ENCODE peak calls at places on chromosomes 12 and 14, in four cellular contexts. One of them, this sample, is unnamed.

GRCh38 chr14:94113490-94113889 is 3.0 kb downstream of the IFI27 start:
- DNase-seq in IMR-90: peak
- DNase-seq in osteocyte: no peak
- DNase-seq in coronary artery: peak
- DNase-seq in this sample: peak

GRCh38 chr12:113456199-113456598 is 15.5 kb downstream of the LHX5 start:
- DNase-seq in osteocyte: no peak
- DNase-seq in IMR-90: no peak
- DNase-seq in coronary artery: no peak
- DNase-seq in this sample: no peak

GRCh38 chr14:101556131-101556530 is 5.2 kb upstream of the DIO3 start:
- DNase-seq in coronary artery: no peak
- DNase-seq in IMR-90: no peak
- DNase-seq in osteocyte: no peak
- DNase-seq in this sample: no peak

GRCh38 chr12:116559080-116559329 is 176 bp upstream of the MAP1LC3B2 start:
- DNase-seq in IMR-90: no peak
- DNase-seq in coronary artery: no peak
- DNase-seq in osteocyte: no peak
- DNase-seq in this sample: no peak

GRCh38 chr12:130956009-130956408 is 2.3 kb downstream of the ADGRD1 start:
- DNase-seq in IMR-90: no peak
- DNase-seq in coronary artery: no peak
- DNase-seq in osteocyte: peak
- DNase-seq in this sample: no peak

GRCh38 chr12:45914090-45914489 is 76.3 kb downstream of the SCAF11 start:
- DNase-seq in coronary artery: no peak
- DNase-seq in osteocyte: no peak
- DNase-seq in IMR-90: peak
- DNase-seq in this sample: no peak

GRCh38 chr14:81516941-81517797 is 16.5 kb downstream of the SEL1L start:
- DNase-seq in IMR-90: peak
- DNase-seq in coronary artery: no peak
- DNase-seq in osteocyte: no peak
- DNase-seq in this sample: no peak

GRCh38 chr14:22289570-22289969 is 299.5 kb downstream of the DAD1 start:
- DNase-seq in IMR-90: no peak
- DNase-seq in osteocyte: no peak
- DNase-seq in coronary artery: no peak
- DNase-seq in this sample: no peak

GRCh38 chr12:115421350-115421749 is 737.4 kb upstream of the TBX3 start:
- DNase-seq in IMR-90: no peak
- DNase-seq in osteocyte: no peak
- DNase-seq in coronary artery: no peak
- DNase-seq in this sample: no peak
- TF ChIP-seq CTCF in IMR-90: no peak
- TF ChIP-seq CTCF in osteocyte: no peak
- TF ChIP-seq CTCF in coronary artery: no peak
- TF ChIP-seq CTCF in this sample: no peak

GRCh38 chr14:56280843-56281242 is 162.6 kb downstream of the PELI2 start:
- DNase-seq in IMR-90: no peak
- DNase-seq in osteocyte: no peak
- DNase-seq in coronary artery: no peak
- DNase-seq in this sample: no peak
- TF ChIP-seq CTCF in IMR-90: no peak
- TF ChIP-seq CTCF in osteocyte: peak
- TF ChIP-seq CTCF in coronary artery: no peak
- TF ChIP-seq CTCF in this sample: peak

DNA sequence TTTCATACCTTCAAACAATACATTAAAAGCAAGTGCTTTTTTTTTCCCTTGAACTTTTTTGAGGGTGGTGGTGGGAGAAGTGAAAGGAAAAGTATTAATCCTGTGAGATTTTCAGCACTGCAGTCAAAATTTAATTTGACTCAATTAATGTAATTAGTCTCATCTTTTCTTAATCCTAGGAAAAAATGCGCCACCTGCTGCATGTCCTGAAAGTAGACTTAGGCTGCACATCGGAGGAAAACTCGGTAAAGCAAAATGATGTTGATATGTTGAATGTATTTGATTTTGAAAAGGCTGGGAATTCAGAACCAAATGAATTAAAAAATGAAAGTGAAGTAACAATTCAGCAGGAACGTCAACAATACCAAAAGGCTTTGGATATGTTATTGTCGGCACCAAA is 52.2 kb downstream of the SPATA7 start:
- DNase-seq in coronary artery: no peak
- DNase-seq in IMR-90: no peak
- DNase-seq in osteocyte: no peak
- DNase-seq in this sample: no peak
- TF ChIP-seq CTCF in coronary artery: no peak
- TF ChIP-seq CTCF in IMR-90: peak
- TF ChIP-seq CTCF in osteocyte: peak
- TF ChIP-seq CTCF in this sample: no peak

GRCh38 chr12:104456950-104457745 is 400 bp downstream of the CHST11 start:
- DNase-seq in IMR-90: peak
- DNase-seq in coronary artery: peak
- DNase-seq in osteocyte: peak
- DNase-seq in this sample: peak
- TF ChIP-seq CTCF in IMR-90: peak
- TF ChIP-seq CTCF in coronary artery: no peak
- TF ChIP-seq CTCF in osteocyte: peak
- TF ChIP-seq CTCF in this sample: peak

GRCh38 chr12:102026728-102027127 is 35.1 kb downstream of the WASHC3 start:
- DNase-seq in IMR-90: no peak
- DNase-seq in coronary artery: no peak
- DNase-seq in osteocyte: no peak
- DNase-seq in this sample: no peak
- TF ChIP-seq CTCF in IMR-90: no peak
- TF ChIP-seq CTCF in coronary artery: no peak
- TF ChIP-seq CTCF in osteocyte: no peak
- TF ChIP-seq CTCF in this sample: peak

DNA sequence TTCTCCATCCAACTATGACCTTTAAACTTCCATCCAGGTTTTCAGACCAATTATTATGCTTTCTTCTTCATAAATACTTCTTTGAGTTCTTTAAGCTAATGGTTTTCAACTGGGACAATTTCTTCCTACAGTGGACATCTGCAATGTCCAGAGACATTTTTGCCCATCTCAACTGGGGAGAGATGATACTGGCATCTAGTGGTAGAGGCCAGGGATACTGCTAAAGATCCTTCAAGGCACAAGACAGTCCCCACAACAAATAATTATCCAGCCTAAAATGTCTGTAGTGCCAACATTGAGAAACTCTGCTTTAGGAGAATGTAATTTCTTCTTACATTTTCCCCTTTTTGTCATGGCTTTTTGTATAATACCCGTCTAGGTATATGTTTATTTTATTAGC is 10.6 kb downstream of the TRHDE start:
- DNase-seq in coronary artery: no peak
- DNase-seq in osteocyte: no peak
- DNase-seq in IMR-90: no peak
- DNase-seq in this sample: no peak
- TF ChIP-seq CTCF in coronary artery: no peak
- TF ChIP-seq CTCF in osteocyte: peak
- TF ChIP-seq CTCF in IMR-90: peak
- TF ChIP-seq CTCF in this sample: peak